ENCODE peak calls at places on chromosomes 5 and 9, in ten cellular contexts. One of them, this sample, is unnamed.

GRCh38 chr9:77561321-77562020 is 86.7 kb downstream of the GNA14 start:
- DNase-seq in left lung: no peak
- DNase-seq in brain microvascular endothelial cell: no peak
- DNase-seq in thoracic aorta: no peak
- DNase-seq in suprapubic skin: no peak
- DNase-seq in mucosa of descending colon: no peak
- DNase-seq in testis: no peak
- DNase-seq in kidney: no peak
- DNase-seq in psoas muscle: no peak
- DNase-seq in GM13977: no peak
- DNase-seq in this sample: no peak

GRCh38 chr5:37871023-37871815 is 31.4 kb upstream of the GDNF start:
- DNase-seq in left lung: no peak
- DNase-seq in brain microvascular endothelial cell: no peak
- DNase-seq in thoracic aorta: no peak
- DNase-seq in suprapubic skin: no peak
- DNase-seq in mucosa of descending colon: no peak
- DNase-seq in testis: no peak
- DNase-seq in kidney: no peak
- DNase-seq in psoas muscle: no peak
- DNase-seq in GM13977: no peak
- DNase-seq in this sample: no peak

GRCh38 chr5:68771221-68771620 is 322.6 kb upstream of the SLC30A5 start:
- DNase-seq in left lung: no peak
- DNase-seq in brain microvascular endothelial cell: no peak
- DNase-seq in thoracic aorta: no peak
- DNase-seq in suprapubic skin: no peak
- DNase-seq in mucosa of descending colon: no peak
- DNase-seq in testis: no peak
- DNase-seq in kidney: no peak
- DNase-seq in psoas muscle: no peak
- DNase-seq in GM13977: no peak
- DNase-seq in this sample: no peak

GRCh38 chr5:160467555-160468418 is 46.1 kb downstream of the PTTG1 start:
- DNase-seq in left lung: peak; percentile 91
- DNase-seq in brain microvascular endothelial cell: peak; percentile 83
- DNase-seq in thoracic aorta: no peak
- DNase-seq in suprapubic skin: peak; percentile 79
- DNase-seq in mucosa of descending colon: peak; percentile 79
- DNase-seq in testis: peak; percentile 57
- DNase-seq in kidney: peak; percentile 93
- DNase-seq in psoas muscle: peak; percentile 59
- DNase-seq in GM13977: peak; percentile 77
- DNase-seq in this sample: peak; percentile 79

GRCh38 chr5:139903805-139904565 is 108.4 kb downstream of the PSD2 start:
- DNase-seq in left lung: peak; percentile 73
- DNase-seq in brain microvascular endothelial cell: no peak
- DNase-seq in thoracic aorta: no peak
- DNase-seq in suprapubic skin: peak; percentile 59
- DNase-seq in mucosa of descending colon: no peak
- DNase-seq in testis: peak; percentile 54
- DNase-seq in kidney: no peak
- DNase-seq in psoas muscle: peak; percentile 43
- DNase-seq in GM13977: peak; percentile 76
- DNase-seq in this sample: no peak

GRCh38 chr5:6578676-6579343 is 54.0 kb downstream of the NSUN2 start:
- DNase-seq in left lung: no peak
- DNase-seq in brain microvascular endothelial cell: no peak
- DNase-seq in thoracic aorta: no peak
- DNase-seq in suprapubic skin: no peak
- DNase-seq in mucosa of descending colon: no peak
- DNase-seq in testis: no peak
- DNase-seq in kidney: no peak
- DNase-seq in psoas muscle: no peak
- DNase-seq in GM13977: no peak
- DNase-seq in this sample: no peak

GRCh38 chr9:134571946-134572914 is 69.4 kb upstream of the COL5A1 start:
- DNase-seq in left lung: peak; percentile 68
- DNase-seq in brain microvascular endothelial cell: no peak
- DNase-seq in thoracic aorta: no peak
- DNase-seq in suprapubic skin: peak; percentile 46
- DNase-seq in mucosa of descending colon: no peak
- DNase-seq in testis: peak; percentile 6
- DNase-seq in kidney: peak; percentile 35
- DNase-seq in psoas muscle: no peak
- DNase-seq in GM13977: no peak
- DNase-seq in this sample: peak; percentile 10

GRCh38 chr5:98179791-98180755 is 593.4 kb upstream of the RGMB start:
- DNase-seq in left lung: no peak
- DNase-seq in brain microvascular endothelial cell: peak; percentile 21
- DNase-seq in thoracic aorta: no peak
- DNase-seq in suprapubic skin: no peak
- DNase-seq in mucosa of descending colon: no peak
- DNase-seq in testis: no peak
- DNase-seq in kidney: no peak
- DNase-seq in psoas muscle: no peak
- DNase-seq in GM13977: no peak
- DNase-seq in this sample: no peak

GRCh38 chr5:133763744-133764143 is 151.4 kb upstream of the FSTL4 start:
- DNase-seq in left lung: no peak
- DNase-seq in brain microvascular endothelial cell: no peak
- DNase-seq in thoracic aorta: no peak
- DNase-seq in suprapubic skin: no peak
- DNase-seq in mucosa of descending colon: no peak
- DNase-seq in testis: no peak
- DNase-seq in kidney: no peak
- DNase-seq in psoas muscle: no peak
- DNase-seq in GM13977: no peak
- DNase-seq in this sample: no peak

GRCh38 chr5:39541920-39542319 is 117.1 kb upstream of the DAB2 start:
- DNase-seq in left lung: no peak
- DNase-seq in brain microvascular endothelial cell: no peak
- DNase-seq in thoracic aorta: no peak
- DNase-seq in suprapubic skin: no peak
- DNase-seq in mucosa of descending colon: no peak
- DNase-seq in testis: no peak
- DNase-seq in kidney: no peak
- DNase-seq in psoas muscle: no peak
- DNase-seq in GM13977: no peak
- DNase-seq in this sample: no peak

GRCh38 chr9:108634164-108634563 is 221.6 kb downstream of the ACTL7B start:
- DNase-seq in left lung: no peak
- DNase-seq in brain microvascular endothelial cell: no peak
- DNase-seq in thoracic aorta: no peak
- DNase-seq in suprapubic skin: no peak
- DNase-seq in mucosa of descending colon: peak; percentile 82
- DNase-seq in testis: no peak
- DNase-seq in kidney: no peak
- DNase-seq in psoas muscle: no peak
- DNase-seq in GM13977: no peak
- DNase-seq in this sample: no peak

GRCh38 chr5:104139840-104140239 is 577.3 kb upstream of the NUDT12 start:
- DNase-seq in left lung: no peak
- DNase-seq in brain microvascular endothelial cell: no peak
- DNase-seq in thoracic aorta: no peak
- DNase-seq in suprapubic skin: no peak
- DNase-seq in mucosa of descending colon: no peak
- DNase-seq in testis: no peak
- DNase-seq in kidney: no peak
- DNase-seq in psoas muscle: no peak
- DNase-seq in GM13977: no peak
- DNase-seq in this sample: no peak

GRCh38 chr5:51226420-51226735 is 156.9 kb upstream of the ISL1 start:
- DNase-seq in left lung: no peak
- DNase-seq in brain microvascular endothelial cell: no peak
- DNase-seq in thoracic aorta: no peak
- DNase-seq in suprapubic skin: no peak
- DNase-seq in mucosa of descending colon: no peak
- DNase-seq in testis: no peak
- DNase-seq in kidney: no peak
- DNase-seq in psoas muscle: no peak
- DNase-seq in GM13977: no peak
- DNase-seq in this sample: no peak

GRCh38 chr9:77916410-77916819 is 115.2 kb downstream of the GNAQ start:
- DNase-seq in left lung: no peak
- DNase-seq in brain microvascular endothelial cell: no peak
- DNase-seq in thoracic aorta: no peak
- DNase-seq in suprapubic skin: no peak
- DNase-seq in mucosa of descending colon: no peak
- DNase-seq in testis: no peak
- DNase-seq in kidney: no peak
- DNase-seq in psoas muscle: no peak
- DNase-seq in GM13977: peak; percentile 18
- DNase-seq in this sample: no peak

GRCh38 chr9:114289571-114290481 is 33.1 kb upstream of the ORM1 start:
- DNase-seq in left lung: peak; percentile 69
- DNase-seq in brain microvascular endothelial cell: no peak
- DNase-seq in thoracic aorta: no peak
- DNase-seq in suprapubic skin: peak; percentile 56
- DNase-seq in mucosa of descending colon: no peak
- DNase-seq in testis: no peak
- DNase-seq in kidney: peak; percentile 65
- DNase-seq in psoas muscle: peak; percentile 12
- DNase-seq in GM13977: no peak
- DNase-seq in this sample: no peak

GRCh38 chr5:147578228-147579024 is 68.6 kb upstream of the DPYSL3 start:
- DNase-seq in left lung: no peak
- DNase-seq in brain microvascular endothelial cell: peak; percentile 31
- DNase-seq in thoracic aorta: no peak
- DNase-seq in suprapubic skin: no peak
- DNase-seq in mucosa of descending colon: no peak
- DNase-seq in testis: no peak
- DNase-seq in kidney: no peak
- DNase-seq in psoas muscle: no peak
- DNase-seq in GM13977: peak; percentile 9
- DNase-seq in this sample: no peak

GRCh38 chr9:137673871-137674270 is 55.1 kb downstream of the EHMT1 start:
- DNase-seq in left lung: no peak
- DNase-seq in brain microvascular endothelial cell: no peak
- DNase-seq in thoracic aorta: no peak
- DNase-seq in suprapubic skin: no peak
- DNase-seq in mucosa of descending colon: no peak
- DNase-seq in testis: peak; percentile 61
- DNase-seq in kidney: no peak
- DNase-seq in psoas muscle: no peak
- DNase-seq in GM13977: no peak
- DNase-seq in this sample: no peak

GRCh38 chr5:176956756-176957155 is 49.8 kb downstream of the UIMC1 start:
- DNase-seq in left lung: no peak
- DNase-seq in brain microvascular endothelial cell: no peak
- DNase-seq in thoracic aorta: no peak
- DNase-seq in suprapubic skin: no peak
- DNase-seq in mucosa of descending colon: no peak
- DNase-seq in testis: no peak
- DNase-seq in kidney: no peak
- DNase-seq in psoas muscle: no peak
- DNase-seq in GM13977: no peak
- DNase-seq in this sample: no peak

GRCh38 chr5:126777257-126777973 is 479 bp downstream of the LMNB1 start:
- DNase-seq in left lung: peak; percentile 91
- DNase-seq in brain microvascular endothelial cell: peak; percentile 51
- DNase-seq in thoracic aorta: no peak
- DNase-seq in suprapubic skin: peak; percentile 71
- DNase-seq in mucosa of descending colon: peak; percentile 59
- DNase-seq in testis: peak; percentile 61
- DNase-seq in kidney: peak; percentile 87
- DNase-seq in psoas muscle: peak; percentile 41
- DNase-seq in GM13977: peak; percentile 46
- DNase-seq in this sample: no peak
- TF ChIP-seq CTCF in left lung: no peak
- TF ChIP-seq CTCF in brain microvascular endothelial cell: peak; percentile 34
- TF ChIP-seq CTCF in thoracic aorta: no peak
- TF ChIP-seq CTCF in suprapubic skin: no peak
- TF ChIP-seq CTCF in mucosa of descending colon: peak; percentile 7
- TF ChIP-seq CTCF in testis: no peak
- TF ChIP-seq CTCF in kidney: peak; percentile 2
- TF ChIP-seq CTCF in psoas muscle: peak; percentile 15
- TF ChIP-seq CTCF in GM13977: no peak
- TF ChIP-seq CTCF in this sample: no peak

GRCh38 chr5:57277085-57277484 is 103.2 kb downstream of the GPBP1 start:
- DNase-seq in left lung: no peak
- DNase-seq in brain microvascular endothelial cell: no peak
- DNase-seq in thoracic aorta: no peak
- DNase-seq in suprapubic skin: no peak
- DNase-seq in mucosa of descending colon: no peak
- DNase-seq in testis: no peak
- DNase-seq in kidney: no peak
- DNase-seq in psoas muscle: no peak
- DNase-seq in GM13977: no peak
- DNase-seq in this sample: no peak
- TF ChIP-seq CTCF in left lung: no peak
- TF ChIP-seq CTCF in brain microvascular endothelial cell: peak; percentile 21
- TF ChIP-seq CTCF in thoracic aorta: no peak
- TF ChIP-seq CTCF in suprapubic skin: no peak
- TF ChIP-seq CTCF in mucosa of descending colon: no peak
- TF ChIP-seq CTCF in testis: no peak
- TF ChIP-seq CTCF in kidney: no peak
- TF ChIP-seq CTCF in psoas muscle: no peak
- TF ChIP-seq CTCF in GM13977: peak; percentile 36
- TF ChIP-seq CTCF in this sample: no peak

GRCh38 chr5:73606206-73606753 is 19.7 kb upstream of the ARHGEF28 start:
- DNase-seq in left lung: no peak
- DNase-seq in brain microvascular endothelial cell: no peak
- DNase-seq in thoracic aorta: no peak
- DNase-seq in suprapubic skin: no peak
- DNase-seq in mucosa of descending colon: no peak
- DNase-seq in testis: no peak
- DNase-seq in kidney: no peak
- DNase-seq in psoas muscle: no peak
- DNase-seq in GM13977: no peak
- DNase-seq in this sample: no peak
- TF ChIP-seq CTCF in left lung: no peak
- TF ChIP-seq CTCF in brain microvascular endothelial cell: no peak
- TF ChIP-seq CTCF in thoracic aorta: no peak
- TF ChIP-seq CTCF in suprapubic skin: no peak
- TF ChIP-seq CTCF in mucosa of descending colon: no peak
- TF ChIP-seq CTCF in testis: no peak
- TF ChIP-seq CTCF in kidney: no peak
- TF ChIP-seq CTCF in psoas muscle: no peak
- TF ChIP-seq CTCF in GM13977: no peak
- TF ChIP-seq CTCF in this sample: no peak

GRCh38 chr5:55983986-55984385 is 10.8 kb downstream of the IL6ST start:
- DNase-seq in left lung: no peak
- DNase-seq in brain microvascular endothelial cell: no peak
- DNase-seq in thoracic aorta: no peak
- DNase-seq in suprapubic skin: no peak
- DNase-seq in mucosa of descending colon: no peak
- DNase-seq in testis: no peak
- DNase-seq in kidney: no peak
- DNase-seq in psoas muscle: no peak
- DNase-seq in GM13977: no peak
- DNase-seq in this sample: no peak

GRCh38 chr5:55986931-55987330 is 7.8 kb downstream of the IL6ST start:
- DNase-seq in left lung: no peak
- DNase-seq in brain microvascular endothelial cell: no peak
- DNase-seq in thoracic aorta: no peak
- DNase-seq in suprapubic skin: no peak
- DNase-seq in mucosa of descending colon: no peak
- DNase-seq in testis: no peak
- DNase-seq in kidney: no peak
- DNase-seq in psoas muscle: no peak
- DNase-seq in GM13977: no peak
- DNase-seq in this sample: no peak

GRCh38 chr5:55985181-55985580 is 9.6 kb downstream of the IL6ST start:
- DNase-seq in left lung: no peak
- DNase-seq in brain microvascular endothelial cell: no peak
- DNase-seq in thoracic aorta: no peak
- DNase-seq in suprapubic skin: no peak
- DNase-seq in mucosa of descending colon: no peak
- DNase-seq in testis: no peak
- DNase-seq in kidney: no peak
- DNase-seq in psoas muscle: no peak
- DNase-seq in GM13977: no peak
- DNase-seq in this sample: no peak

GRCh38 chr5:55982957-55983381 is 11.8 kb downstream of the IL6ST start:
- DNase-seq in left lung: no peak
- DNase-seq in brain microvascular endothelial cell: no peak
- DNase-seq in thoracic aorta: no peak
- DNase-seq in suprapubic skin: no peak
- DNase-seq in mucosa of descending colon: peak; percentile 58
- DNase-seq in testis: no peak
- DNase-seq in kidney: no peak
- DNase-seq in psoas muscle: no peak
- DNase-seq in GM13977: no peak
- DNase-seq in this sample: no peak
- TF ChIP-seq CTCF in left lung: no peak
- TF ChIP-seq CTCF in brain microvascular endothelial cell: peak; percentile 30
- TF ChIP-seq CTCF in thoracic aorta: peak; percentile 8
- TF ChIP-seq CTCF in suprapubic skin: no peak
- TF ChIP-seq CTCF in mucosa of descending colon: no peak
- TF ChIP-seq CTCF in testis: no peak
- TF ChIP-seq CTCF in kidney: peak; percentile 19
- TF ChIP-seq CTCF in psoas muscle: peak; percentile 22
- TF ChIP-seq CTCF in GM13977: peak; percentile 19
- TF ChIP-seq CTCF in this sample: no peak